ENCODE peak calls at places on chromosomes 1 and 21, in eight cellular contexts. Y, G, L, W, H, F, X and U are unnamed samples.

GRCh38 chr1:96281491-96281890 is 440.1 kb upstream of the PTBP2 start:
- DNase-seq in X (no peak), W (no peak), L (no peak), G (no peak), F (no peak), H (no peak), Y (no peak), U (no peak)

GRCh38 chr1:94142583-94142982 is 21.6 kb upstream of the ABCA4 start:
- DNase-seq in F (no peak), Y (no peak), G (no peak), W (no peak), H (no peak), X (no peak), L (no peak), U (no peak)

GRCh38 chr1:169240449-169241242 is 127.0 kb downstream of the NME7 start:
- DNase-seq in H (no peak), L (no peak), F (no peak), Y (no peak), G (no peak), W (peak; percentile 9), X (peak; percentile 23), U (no peak)

GRCh38 chr1:80217377-80217986 is 1211.0 kb upstream of the ADGRL4 start:
- DNase-seq in G (no peak), Y (peak; percentile 48), W (peak; percentile 29), H (no peak), X (peak; percentile 92), L (no peak), F (no peak), U (no peak)

GRCh38 chr1:110255388-110255787 is 45.3 kb downstream of the KCNC4 start:
- DNase-seq in L (no peak), X (no peak), F (no peak), W (no peak), Y (no peak), H (no peak), G (no peak), U (no peak)

GRCh38 chr1:170063109-170063826 is 11.2 kb downstream of the KIFAP3 start:
- DNase-seq in W (peak; percentile 41), H (no peak), F (no peak), Y (no peak), G (no peak), L (no peak), X (peak; percentile 7), U (no peak)

GRCh38 chr1:159867322-159868064 is 5.0 kb upstream of the VSIG8 start:
- DNase-seq in G (no peak), L (no peak), H (peak; percentile 65), Y (peak; percentile 42), F (no peak), X (peak; percentile 27), W (peak; percentile 97), U (peak; percentile 87)

GRCh38 chr1:37471345-37472231 is 2.8 kb upstream of the ZC3H12A start:
- DNase-seq in F (peak; percentile 85), H (peak; percentile 78), L (no peak), W (peak; percentile 94), G (peak; percentile 69), X (peak; percentile 85), Y (peak; percentile 88), U (no peak)

GRCh38 chr1:39720094-39720999 is 18.3 kb upstream of the PPIE start:
- DNase-seq in X (peak; percentile 77), H (no peak), L (no peak), Y (no peak), F (no peak), G (no peak), W (peak; percentile 80), U (no peak)

GRCh38 chr1:88985033-88985432 is 7.4 kb downstream of the KYAT3 start:
- DNase-seq in H (peak; percentile 25), W (peak; percentile 43), G (no peak), F (no peak), X (peak; percentile 86), Y (peak; percentile 83), L (no peak), U (no peak)

GRCh38 chr1:201710632-201711031 is 118.3 kb upstream of the IPO9 start:
- DNase-seq in W (no peak), F (no peak), Y (no peak), H (no peak), L (no peak), X (no peak), G (no peak), U (no peak)

GRCh38 chr1:2845874-2846273 is 44.4 kb upstream of the TTC34 start:
- DNase-seq in H (no peak), L (no peak), W (no peak), G (no peak), X (no peak), F (no peak), Y (no peak), U (no peak)

GRCh38 chr1:117093091-117093534 is 28.4 kb downstream of the TRIM45 start:
- DNase-seq in Y (peak; percentile 64), H (peak; percentile 76), G (no peak), X (peak; percentile 98), W (no peak), L (no peak), F (peak; percentile 40), U (no peak)

GRCh38 chr1:25973610-25974355 is 24.1 kb downstream of the PAFAH2 start:
- DNase-seq in X (no peak), W (no peak), L (no peak), Y (no peak), F (no peak), G (no peak), H (no peak), U (no peak)

GRCh38 chr1:58524353-58524945 is 22.1 kb downstream of the OMA1 start:
- DNase-seq in L (no peak), H (no peak), F (no peak), X (peak; percentile 86), Y (no peak), W (no peak), G (no peak), U (no peak)

GRCh38 chr21:34630536-34631143 is 15.7 kb upstream of the RCAN1 start:
- DNase-seq in H (no peak), L (no peak), Y (peak; percentile 40), X (peak; percentile 69), W (peak; percentile 65), F (no peak), G (no peak), U (no peak)

DNA sequence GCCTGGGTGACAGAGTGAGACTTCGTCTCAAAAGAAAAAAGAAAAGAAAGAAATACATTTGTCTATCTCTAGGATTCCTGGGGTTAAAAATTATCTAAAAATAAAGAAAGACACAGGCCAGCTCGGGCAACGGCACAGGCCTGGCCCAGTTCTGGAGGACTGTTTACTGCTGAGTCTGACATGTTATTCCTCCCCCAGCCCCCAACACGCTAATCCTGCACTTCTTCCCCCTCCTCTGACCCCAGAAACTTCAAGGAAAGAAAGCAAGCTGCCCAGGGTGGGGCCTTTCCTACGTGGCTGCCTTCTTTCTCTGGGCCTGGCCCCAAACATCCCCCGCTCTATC is 40.0 kb downstream of the ACOT7 start:
- DNase-seq in F (no peak), H (no peak), G (no peak), Y (no peak), X (no peak), L (no peak), W (no peak), U (no peak)
- H3K27ac ChIP-seq in F (no peak overlapping the region), H (no peak overlapping the region), G (peak overlapping the region; percentile 87), Y (peak overlapping the region; percentile 10), X (peak overlapping the region; percentile 29), L (peak overlapping the region; percentile 17), W (peak overlapping the region; percentile 83), U (peak overlapping the region; percentile 82)

GRCh38 chr1:86703696-86704455 is 500 bp upstream of the SH3GLB1 start:
- DNase-seq in H (no peak), W (peak; percentile 64), G (no peak), F (no peak), Y (no peak), X (no peak), L (peak; percentile 59), U (no peak)

GRCh38 chr1:86706018-86706417 is 1.6 kb downstream of the SH3GLB1 start:
- DNase-seq in F (no peak), W (peak; percentile 39), H (no peak), L (no peak), Y (no peak), X (no peak), G (no peak), U (no peak)

GRCh38 chr1:86705633-86705985 is 1.2 kb downstream of the SH3GLB1 start:
- DNase-seq in X (peak; percentile 29), F (no peak), G (no peak), W (peak; percentile 31), Y (no peak), H (peak; percentile 18), L (no peak), U (no peak)

GRCh38 chr1:86704972-86705632 is 726 bp downstream of the SH3GLB1 start:
- DNase-seq in W (peak; percentile 68), X (peak; percentile 75), G (peak; percentile 70), Y (peak; percentile 63), L (peak; percentile 43), H (peak; percentile 43), F (peak; percentile 57), U (peak; percentile 69)

GRCh38 chr1:86704456-86704971 is at the start of gene SH3GLB1:
- DNase-seq in L (peak; percentile 86), X (peak; percentile 84), F (peak; percentile 83), Y (peak; percentile 92), W (peak; percentile 85), H (peak; percentile 87), G (peak; percentile 89), U (peak; percentile 92)
- H3K4me1 ChIP-seq in L (no peaks in the 10 kb centered on the region), X (peaks cover 5% of the 10 kb centered on the region), F (peaks cover 40% of the 10 kb centered on the region), Y (peaks cover 47% of the 10 kb centered on the region), W (peaks cover 7% of the 10 kb centered on the region), H (no peaks in the 10 kb centered on the region), G (peaks cover 60% of the 10 kb centered on the region), U (peaks cover 34% of the 10 kb centered on the region)

GRCh38 chr21:31636874-31637273 is 22.6 kb upstream of the SOD1 start:
- DNase-seq in Y (no peak), H (no peak), X (no peak), W (no peak), F (no peak), G (no peak), L (no peak), U (no peak)

GRCh38 chr21:31630062-31630711 is 29.3 kb upstream of the SOD1 start:
- DNase-seq in G (no peak), F (no peak), Y (peak; percentile 94), W (peak; percentile 97), L (no peak), X (peak; percentile 96), H (peak; percentile 68), U (no peak)

DNA sequence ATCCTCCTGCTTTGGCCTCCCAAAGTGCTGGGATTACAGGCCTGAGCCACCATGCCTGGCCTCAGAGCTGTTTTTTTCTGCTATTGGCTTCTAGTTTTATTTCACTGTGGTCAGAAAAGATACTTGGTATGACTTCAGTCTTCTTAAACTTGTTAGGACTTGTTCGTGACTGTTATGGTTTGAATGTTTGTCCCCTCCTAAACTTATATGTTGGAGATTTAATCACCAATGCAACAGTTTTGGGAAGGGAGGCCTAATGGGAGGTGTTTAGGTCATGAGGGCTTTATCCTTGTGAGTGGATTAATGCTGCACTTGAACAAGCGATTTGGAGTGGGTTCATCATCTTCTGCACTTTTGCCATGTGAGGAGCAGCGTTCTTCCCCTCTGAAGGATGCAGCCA is 24.5 kb upstream of the SOD1 start:
- DNase-seq in H (no peak), G (no peak), W (no peak), X (no peak), L (no peak), Y (no peak), F (no peak), U (no peak)
- H3K36me3 ChIP-seq in H (no peaks in the 10 kb centered on the region), G (no peaks in the 10 kb centered on the region), W (no peaks in the 10 kb centered on the region), X (no peaks in the 10 kb centered on the region), L (no peaks in the 10 kb centered on the region), Y (no peaks in the 10 kb centered on the region), F (no peaks in the 10 kb centered on the region), U (no peaks in the 10 kb centered on the region)

DNA sequence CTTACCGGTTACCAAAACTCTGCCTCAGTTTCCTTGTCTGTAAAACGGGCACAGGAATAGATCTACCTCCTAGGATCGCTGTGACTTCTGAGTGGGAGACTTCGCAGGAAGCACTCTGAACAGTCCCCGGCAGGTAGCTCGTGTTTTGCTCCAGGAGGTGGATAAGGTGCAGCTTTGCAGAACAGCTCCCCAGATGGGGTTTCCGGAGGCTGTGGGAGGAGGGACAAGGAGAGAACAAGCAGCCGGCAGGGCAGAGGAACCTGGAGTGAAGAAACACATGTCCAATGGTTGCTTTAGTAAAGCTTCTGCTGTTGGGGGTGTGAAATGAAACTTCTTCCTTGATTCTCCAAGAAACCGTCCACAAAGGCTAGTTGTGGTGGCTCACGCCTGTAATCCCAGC is 95.5 kb upstream of the TARDBP start:
- DNase-seq in L (no peak), F (no peak), Y (no peak), H (no peak), W (no peak), X (no peak), G (no peak), U (no peak)
- H3K27ac ChIP-seq in L (no peak overlapping the region), F (no peak overlapping the region), Y (no peak overlapping the region), H (no peak overlapping the region), W (no peak overlapping the region), X (no peak overlapping the region), G (no peak overlapping the region), U (no peak overlapping the region)